ENCODE peak calls at places on chromosomes 13 and 19, in five cellular contexts. Z is right cardiac atrium, W is brain microvascular endothelial cell, A is ecto neural progenitor cell, E is HS-5. P is an unnamed sample.

GRCh38 chr19:8143041-8143440 is 6.4 kb downstream of the FBN3 start:
- DNase-seq in Z (no peak), W (no peak), A (no peak), E (no peak), P (no peak)

GRCh38 chr19:1312732-1313694 is 27.3 kb downstream of the EFNA2 start:
- DNase-seq in Z (no peak), W (peak), A (peak), E (peak), P (no peak)

GRCh38 chr19:3443840-3444694 is 36.3 kb downstream of the SMIM24 start:
- DNase-seq in Z (peak), W (peak), A (peak), E (no peak), P (no peak)

GRCh38 chr19:18406749-18407148 is 9.3 kb upstream of the LRRC25 start:
- DNase-seq in Z (no peak), W (no peak), A (no peak), E (no peak), P (no peak)

GRCh38 chr13:54845351-54845965 is 1816.8 kb downstream of the OLFM4 start:
- DNase-seq in Z (no peak), W (no peak), A (no peak), E (no peak), P (no peak)

GRCh38 chr13:36130542-36131214 is 504 bp downstream of the DCLK1 start:
- DNase-seq in Z (peak), W (no peak), A (peak), E (no peak), P (peak)

GRCh38 chr19:610071-610800 is 20.6 kb downstream of the HCN2 start:
- DNase-seq in Z (no peak), W (no peak), A (no peak), E (no peak), P (no peak)

GRCh38 chr19:46622118-46622446 is 2.8 kb downstream of the PTGIR start:
- DNase-seq in Z (no peak), W (no peak), A (no peak), E (no peak), P (no peak)

GRCh38 chr19:2848625-2849024 is 7.3 kb downstream of the ZNF555 start:
- DNase-seq in Z (no peak), W (no peak), A (no peak), E (no peak), P (no peak)

GRCh38 chr19:6868341-6868740 is 19.0 kb upstream of the ADGRE1 start:
- DNase-seq in Z (no peak), W (no peak), A (no peak), E (no peak), P (no peak)

P was measured in suprapubic skin.